ENCODE peak calls at places on chromosomes 6 and 20, in seven cellular contexts. E is nephron progenitor cell, Z is PC-9, F is PC-3, Q is neural progenitor cell, R is tibial nerve, V is astrocyte. Y is an unnamed sample.

GRCh38 chr6:44650495-44650894 is 263.0 kb downstream of the CDC5L start:
- DNase-seq in E (no peak), Z (no peak), F (no peak), Q (no peak), R (no peak), V (no peak), Y (no peak)

GRCh38 chr20:49979030-49979832 is 3.5 kb upstream of the SNAI1 start:
- DNase-seq in E (peak), Z (peak), F (peak), Q (peak), R (no peak), V (no peak), Y (no peak)

GRCh38 chr6:24492475-24492874 is 2.3 kb upstream of the ALDH5A1 start:
- DNase-seq in E (peak), Z (no peak), F (no peak), Q (peak), R (no peak), V (peak), Y (no peak)

GRCh38 chr20:32522775-32523612 is 62.1 kb downstream of the NOL4L start:
- DNase-seq in E (no peak), Z (no peak), F (no peak), Q (no peak), R (no peak), V (no peak), Y (no peak)

GRCh38 chr6:48135352-48136084 is 24.5 kb upstream of the PTCHD4 start:
- DNase-seq in E (no peak), Z (no peak), F (peak), Q (no peak), R (no peak), V (peak), Y (no peak)

GRCh38 chr20:21393142-21393541 is 4.2 kb downstream of the NKX2-4 start:
- DNase-seq in E (no peak), Z (no peak), F (no peak), Q (peak), R (no peak), V (no peak), Y (no peak)

GRCh38 chr6:110574817-110575216 is 98.4 kb upstream of the SLC22A16 start:
- DNase-seq in E (no peak), Z (no peak), F (no peak), Q (no peak), R (no peak), V (no peak), Y (no peak)

GRCh38 chr20:32482251-32483220 is 102.6 kb downstream of the NOL4L start:
- DNase-seq in E (peak), Z (peak), F (peak), Q (peak), R (no peak), V (no peak), Y (no peak)

GRCh38 chr6:26659042-26659359 is 545 bp downstream of the ZNF322 start:
- DNase-seq in E (no peak), Z (no peak), F (no peak), Q (no peak), R (no peak), V (no peak), Y (no peak)

GRCh38 chr6:165658395-165659058 is 4.5 kb downstream of the PDE10A start:
- DNase-seq in E (no peak), Z (no peak), F (no peak), Q (no peak), R (no peak), V (no peak), Y (no peak)

GRCh38 chr20:47359533-47360206 is 3.2 kb upstream of the ZMYND8 start:
- DNase-seq in E (no peak), Z (no peak), F (no peak), Q (no peak), R (no peak), V (no peak), Y (no peak)

GRCh38 chr6:75115501-75115900 is 90.4 kb downstream of the COL12A1 start:
- DNase-seq in E (no peak), Z (no peak), F (no peak), Q (peak), R (no peak), V (peak), Y (no peak)

GRCh38 chr6:157631388-157631787 is 191.7 kb upstream of the SNX9 start:
- DNase-seq in E (no peak), Z (no peak), F (no peak), Q (peak), R (no peak), V (peak), Y (no peak)

GRCh38 chr20:9514072-9514460 is 324 bp upstream of the LAMP5 start:
- DNase-seq in E (no peak), Z (no peak), F (no peak), Q (peak), R (no peak), V (no peak), Y (no peak)

GRCh38 chr6:170383466-170384075 is 77.0 kb downstream of the FAM120B start:
- DNase-seq in E (no peak), Z (no peak), F (no peak), Q (no peak), R (no peak), V (no peak), Y (no peak)

GRCh38 chr20:15854871-15855270 is 718.4 kb downstream of the KIF16B start:
- DNase-seq in E (no peak), Z (no peak), F (no peak), Q (no peak), R (no peak), V (no peak), Y (no peak)

GRCh38 chr20:10696650-10697049 is 22.9 kb upstream of the JAG1 start:
- DNase-seq in E (peak), Z (no peak), F (no peak), Q (peak), R (no peak), V (no peak), Y (no peak)

GRCh38 chr6:12921467-12921866 is 204.9 kb downstream of the PHACTR1 start:
- DNase-seq in E (no peak), Z (no peak), F (no peak), Q (no peak), R (no peak), V (no peak), Y (no peak)

GRCh38 chr20:1562622-1563021 is 5.1 kb upstream of the SIRPD start:
- DNase-seq in E (no peak), Z (no peak), F (peak), Q (no peak), R (no peak), V (no peak), Y (no peak)

GRCh38 chr20:25368526-25368925 is 22.1 kb downstream of the ABHD12 start:
- DNase-seq in E (no peak), Z (no peak), F (no peak), Q (no peak), R (no peak), V (no peak), Y (no peak)

GRCh38 chr6:28258877-28259777 is at the start of gene NKAPL:
- DNase-seq in E (no peak), Z (no peak), F (no peak), Q (no peak), R (peak), V (peak), Y (no peak)

GRCh38 chr6:36984581-36985383 is 1.2 kb downstream of the MTCH1 start:
- DNase-seq in E (peak), Z (peak), F (peak), Q (peak), R (no peak), V (peak), Y (no peak)

GRCh38 chr6:130945401-130945919 is 117.6 kb downstream of the EPB41L2 start:
- DNase-seq in E (no peak), Z (no peak), F (peak), Q (no peak), R (no peak), V (peak), Y (no peak)

GRCh38 chr6:162572240-162572639 is 155.3 kb downstream of the PRKN start:
- DNase-seq in E (no peak), Z (no peak), F (no peak), Q (no peak), R (no peak), V (no peak), Y (no peak)

GRCh38 chr6:30100585-30101422 is 12.1 kb downstream of the TRIM31 start:
- DNase-seq in E (peak), Z (peak), F (peak), Q (peak), R (no peak), V (no peak), Y (no peak)

GRCh38 chr20:19015890-19016465 is 196.5 kb upstream of the SLC24A3 start:
- DNase-seq in E (no peak), Z (no peak), F (no peak), Q (no peak), R (no peak), V (no peak), Y (no peak)

GRCh38 chr20:44431502-44432234 is 44.0 kb upstream of the TTPAL start:
- DNase-seq in E (no peak), Z (no peak), F (no peak), Q (no peak), R (no peak), V (peak), Y (no peak)
- TF ChIP-seq CTCF in E (no peak), Z (no peak), F (no peak), Q (peak), R (no peak), V (no peak), Y (no peak)

DNA sequence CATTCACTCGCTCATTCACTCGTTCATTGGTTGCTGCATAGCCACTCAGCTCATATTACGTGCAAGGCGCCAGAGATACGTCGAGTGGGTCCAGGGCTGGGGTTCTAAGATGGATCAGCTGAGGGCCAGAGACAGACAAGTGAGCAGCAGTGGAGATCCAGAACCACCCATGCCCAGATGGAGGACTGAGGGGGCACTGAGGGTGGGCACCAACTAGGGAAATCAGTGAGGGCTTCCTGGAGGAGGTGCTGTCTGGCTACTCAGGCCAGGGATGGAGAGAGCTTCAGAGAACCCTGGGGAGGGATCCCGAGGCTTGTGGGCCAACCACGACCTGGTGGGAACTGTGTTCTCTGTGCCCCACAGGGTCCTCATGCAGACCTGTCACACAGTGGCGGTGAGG is 364 bp upstream of the SPDEF start:
- DNase-seq in E (no peak), Z (no peak), F (no peak), Q (no peak), R (no peak), V (no peak), Y (no peak)
- TF ChIP-seq CTCF in E (no peak), Z (no peak), F (no peak), Q (no peak), R (no peak), V (no peak), Y (no peak)

GRCh38 chr20:51449498-51450220 is 92.9 kb downstream of the NFATC2 start:
- DNase-seq in E (no peak), Z (no peak), F (no peak), Q (no peak), R (no peak), V (no peak), Y (no peak)
- TF ChIP-seq CTCF in E (no peak), Z (no peak), F (no peak), Q (no peak), R (no peak), V (no peak), Y (no peak)

GRCh38 chr6:63882208-63882607 is 246.6 kb downstream of the PHF3 start:
- DNase-seq in E (no peak), Z (no peak), F (peak), Q (peak), R (no peak), V (no peak), Y (no peak)
- TF ChIP-seq CTCF in E (peak), Z (no peak), F (peak), Q (peak), R (no peak), V (no peak), Y (peak)

GRCh38 chr6:35452186-35453090 is at the start of gene FANCE:
- DNase-seq in E (peak), Z (peak), F (peak), Q (peak), R (peak), V (peak), Y (peak)

GRCh38 chr6:35454843-35455110 is 2.6 kb downstream of the FANCE start:
- DNase-seq in E (no peak), Z (no peak), F (no peak), Q (no peak), R (no peak), V (no peak), Y (no peak)

GRCh38 chr6:35449287-35449881 is 2.8 kb upstream of the FANCE start:
- DNase-seq in E (peak), Z (peak), F (peak), Q (peak), R (no peak), V (peak), Y (no peak)

GRCh38 chr6:35451354-35452185 is 568 bp upstream of the FANCE start:
- DNase-seq in E (no peak), Z (no peak), F (no peak), Q (no peak), R (no peak), V (no peak), Y (no peak)

GRCh38 chr6:35453236-35453635 is 1.1 kb downstream of the FANCE start:
- DNase-seq in E (no peak), Z (no peak), F (no peak), Q (no peak), R (no peak), V (no peak), Y (no peak)
- TF ChIP-seq CTCF in E (no peak), Z (no peak), F (no peak), Q (no peak), R (no peak), V (no peak), Y (no peak)

GRCh38 chr6:135014353-135014832 is 40.2 kb downstream of the HBS1L start:
- DNase-seq in E (no peak), Z (no peak), F (no peak), Q (no peak), R (no peak), V (no peak), Y (no peak)

GRCh38 chr6:135013211-135013610 is 41.4 kb downstream of the HBS1L start:
- DNase-seq in E (no peak), Z (no peak), F (no peak), Q (no peak), R (no peak), V (no peak), Y (no peak)

GRCh38 chr6:135012764-135013163 is 41.9 kb downstream of the HBS1L start:
- DNase-seq in E (no peak), Z (no peak), F (no peak), Q (no peak), R (no peak), V (peak), Y (no peak)

GRCh38 chr6:135008941-135009290 is 45.7 kb downstream of the HBS1L start:
- DNase-seq in E (no peak), Z (no peak), F (no peak), Q (no peak), R (no peak), V (no peak), Y (no peak)

DNA sequence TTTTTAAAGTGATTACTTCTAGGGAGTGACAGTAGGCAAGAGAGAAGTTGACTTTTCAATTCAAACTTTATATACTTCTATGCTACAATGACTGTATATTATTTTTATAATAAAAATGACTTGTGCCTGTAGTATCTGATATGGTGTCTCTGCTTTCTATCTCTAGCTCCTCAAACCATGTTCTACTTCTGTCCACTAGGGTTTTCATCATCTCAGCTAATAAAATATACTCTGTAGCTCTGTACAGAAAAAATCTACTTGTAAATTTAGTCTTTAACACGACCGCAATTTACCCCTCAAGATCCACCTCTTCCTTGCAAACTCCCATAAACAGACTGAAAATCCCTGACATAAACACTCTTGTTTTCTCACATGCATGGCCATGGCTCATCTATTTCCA is 42.3 kb downstream of the HBS1L start:
- DNase-seq in E (no peak), Z (no peak), F (no peak), Q (no peak), R (no peak), V (no peak), Y (no peak)
- TF ChIP-seq CTCF in E (no peak), Z (no peak), F (no peak), Q (no peak), R (no peak), V (no peak), Y (no peak)

GRCh38 chr6:135434095-135434494 is 63.4 kb downstream of the AHI1 start:
- DNase-seq in E (no peak), Z (no peak), F (no peak), Q (no peak), R (no peak), V (no peak), Y (no peak)

GRCh38 chr6:135440087-135440792 is 57.3 kb downstream of the AHI1 start:
- DNase-seq in E (no peak), Z (no peak), F (no peak), Q (no peak), R (no peak), V (peak), Y (no peak)

GRCh38 chr6:135439549-135439948 is 58.0 kb downstream of the AHI1 start:
- DNase-seq in E (no peak), Z (no peak), F (no peak), Q (no peak), R (no peak), V (no peak), Y (no peak)

DNA sequence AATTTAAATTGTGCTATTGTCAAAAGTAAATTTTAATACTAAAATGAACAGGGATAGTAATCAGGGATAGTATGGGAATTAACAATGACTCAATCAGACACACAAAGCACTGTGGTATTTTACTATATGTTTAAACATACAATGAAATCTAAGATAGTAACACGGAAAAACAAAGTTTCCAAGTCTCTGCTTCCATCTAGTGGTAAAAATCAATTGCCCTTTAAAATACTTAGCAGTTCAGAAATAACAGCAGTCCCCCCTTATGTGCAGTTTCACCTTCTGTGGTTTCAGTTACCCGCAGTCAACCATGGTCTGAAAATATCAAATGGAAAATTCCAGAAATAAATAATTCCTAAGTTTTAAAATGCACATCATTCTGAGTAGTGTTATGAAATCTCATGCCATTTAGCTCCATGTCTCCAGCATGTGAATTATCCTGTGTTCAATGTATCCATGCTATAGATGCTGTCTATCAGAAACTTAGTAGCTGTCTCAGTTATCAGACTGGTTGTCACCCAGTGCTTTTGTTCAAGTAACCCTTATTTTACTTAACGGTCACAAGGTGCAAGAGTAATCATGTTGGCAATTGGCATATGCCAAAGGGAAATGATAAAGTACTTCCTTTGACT is 58.5 kb downstream of the AHI1 start:
- DNase-seq in E (no peak), Z (no peak), F (peak), Q (peak), R (no peak), V (no peak), Y (no peak)
- TF ChIP-seq CTCF in E (peak), Z (peak), F (peak), Q (peak), R (no peak), V (peak), Y (no peak)

DNA sequence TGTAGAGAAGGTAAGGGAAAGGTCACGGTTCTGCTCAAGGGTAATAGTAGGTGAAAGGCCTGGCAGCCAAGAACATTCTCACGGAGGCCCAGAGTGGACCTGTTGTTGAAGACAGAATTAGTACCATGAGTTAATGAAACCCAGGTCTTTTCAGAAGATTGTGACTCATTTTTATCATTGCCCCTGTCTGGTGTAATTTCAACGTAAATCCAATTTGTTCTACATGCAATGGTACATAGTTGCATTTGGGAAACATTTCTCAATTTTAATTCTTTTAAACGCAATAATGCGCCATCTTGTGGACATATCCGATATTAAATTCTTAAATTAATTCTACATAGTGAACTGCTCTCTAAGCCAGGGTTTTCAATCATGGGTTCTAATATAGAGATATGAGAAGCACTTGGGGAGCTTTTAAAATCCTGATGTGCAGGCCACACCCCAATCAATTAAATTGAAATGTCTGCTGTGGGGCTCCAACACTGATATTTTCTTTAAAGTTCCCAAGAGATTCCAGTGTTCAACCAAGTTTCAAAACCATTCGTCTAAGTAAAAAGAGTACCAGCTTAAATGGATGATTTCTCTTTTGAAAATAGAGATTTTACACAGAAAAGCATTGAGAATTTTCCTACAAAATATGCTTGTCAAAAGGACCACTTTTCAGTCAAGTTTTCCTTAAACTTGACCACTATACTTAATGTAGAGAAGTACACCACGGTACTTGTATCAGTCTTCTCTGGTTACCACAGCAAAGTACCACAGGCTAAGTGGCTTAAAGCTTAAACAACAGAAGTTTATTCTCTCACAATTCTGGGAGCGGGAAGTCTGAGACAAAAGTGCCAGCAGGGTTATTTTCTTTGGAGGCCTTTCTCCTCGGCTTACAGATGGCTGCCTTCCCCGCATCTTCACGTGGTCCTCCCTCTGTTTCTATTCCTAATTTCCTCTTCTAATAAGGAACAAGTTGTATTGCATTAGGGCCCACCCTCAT is 257.6 kb downstream of the PLCB1 start:
- DNase-seq in E (no peak), Z (no peak), F (peak), Q (peak), R (no peak), V (peak), Y (no peak)
- TF ChIP-seq CTCF in E (peak), Z (peak), F (peak), Q (peak), R (peak), V (peak), Y (peak)

GRCh38 chr6:168884646-168885086 is 369.0 kb downstream of the THBS2 start:
- DNase-seq in E (peak), Z (peak), F (peak), Q (peak), R (peak), V (no peak), Y (peak)

GRCh38 chr6:168885741-168886140 is 367.9 kb downstream of the THBS2 start:
- DNase-seq in E (no peak), Z (no peak), F (no peak), Q (no peak), R (no peak), V (no peak), Y (no peak)

GRCh38 chr6:168883410-168884049 is 370.1 kb downstream of the THBS2 start:
- DNase-seq in E (no peak), Z (no peak), F (no peak), Q (no peak), R (no peak), V (no peak), Y (no peak)

GRCh38 chr6:168885196-168885595 is 368.4 kb downstream of the THBS2 start:
- DNase-seq in E (no peak), Z (no peak), F (no peak), Q (no peak), R (no peak), V (no peak), Y (no peak)

GRCh38 chr6:168884050-168884645 is 369.5 kb downstream of the THBS2 start:
- DNase-seq in E (no peak), Z (no peak), F (no peak), Q (no peak), R (no peak), V (no peak), Y (no peak)
- TF ChIP-seq CTCF in E (no peak), Z (no peak), F (no peak), Q (no peak), R (no peak), V (no peak), Y (no peak)

Y was measured in mesothelial cell of epicardium.